ENCODE peak calls at places on chromosomes 11 and 22, in five cellular contexts. I is Kasumi-1, E is skeletal muscle cell, R is hypothalamus, T is COLO829. Q is an unnamed sample.

GRCh38 chr22:39080052-39080762 is 3.1 kb downstream of the APOBEC3G start:
- DNase-seq in R (no peak), E (no peak), I (no peak), T (no peak), Q (no peak)

GRCh38 chr22:47386812-47387510 is 624.5 kb downstream of the TBC1D22A start:
- DNase-seq in T (no peak), E (no peak), R (no peak), I (no peak), Q (peak; percentile 27)

GRCh38 chr11:88036701-88037100 is 138.5 kb downstream of the RAB38 start:
- DNase-seq in I (no peak), R (no peak), T (no peak), E (no peak), Q (no peak)

GRCh38 chr22:45970709-45971388 is 6.1 kb downstream of the WNT7B start:
- DNase-seq in T (no peak), E (no peak), R (peak; percentile 42), I (no peak), Q (no peak)

GRCh38 chr11:94666792-94667721 is 99.9 kb downstream of the PIWIL4 start:
- DNase-seq in E (no peak), T (no peak), I (no peak), R (no peak), Q (no peak)

GRCh38 chr11:85759915-85760314 is 51.0 kb downstream of the SYTL2 start:
- DNase-seq in E (peak; percentile 75), R (no peak), I (no peak), T (no peak), Q (no peak)

GRCh38 chr11:74257934-74258553 is 53.4 kb downstream of the P4HA3 start:
- DNase-seq in R (no peak), E (peak; percentile 62), I (no peak), T (no peak), Q (no peak)

GRCh38 chr11:35571703-35572102 is 46.3 kb upstream of the PAMR1 start:
- DNase-seq in I (no peak), E (no peak), R (no peak), T (no peak), Q (no peak)

GRCh38 chr11:118902336-118903203 is 18.9 kb downstream of the CXCR5 start:
- DNase-seq in R (no peak), E (no peak), I (no peak), T (no peak), Q (no peak)

GRCh38 chr11:10502065-10502680 is 38.8 kb downstream of the RNF141 start:
- DNase-seq in R (no peak), T (no peak), E (no peak), I (no peak), Q (no peak)

Q was measured in dorsolateral prefrontal cortex.